ENCODE peak calls at places on chromosomes 12 and 14, in five cellular contexts. P is fibroblast of lung, U is cardiac fibroblast, M is AG09309, R is lower leg skin. V is an unnamed sample.

GRCh38 chr12:42865282-42865681 is 275.7 kb upstream of the PRICKLE1 start:
- DNase-seq in P (peak), R (no peak), M (no peak), U (no peak), V (no peak)

GRCh38 chr14:105072892-105073719 is 7.9 kb upstream of the GPR132 start:
- DNase-seq in P (no peak), R (no peak), U (no peak), M (no peak), V (no peak)

GRCh38 chr12:112354399-112354798 is 27.8 kb downstream of the HECTD4 start:
- DNase-seq in M (no peak), U (peak), P (no peak), R (no peak), V (no peak)

GRCh38 chr14:24179961-24180726 is 8.3 kb downstream of the REC8 start:
- DNase-seq in U (peak), R (no peak), P (peak), M (peak), V (peak)

GRCh38 chr12:44589697-44590096 is 286.4 kb downstream of the NELL2 start:
- DNase-seq in M (no peak), R (no peak), P (peak), U (no peak), V (no peak)

GRCh38 chr12:17456486-17456885 is 633.5 kb downstream of the RERGL start:
- DNase-seq in U (no peak), P (peak), R (no peak), M (no peak), V (no peak)

GRCh38 chr14:104886690-104887622 is 21.9 kb downstream of the CEP170B start:
- DNase-seq in U (no peak), P (no peak), R (no peak), M (no peak), V (no peak)

GRCh38 chr12:52630104-52630500 is 11.7 kb upstream of the KRT73 start:
- DNase-seq in P (no peak), U (no peak), M (no peak), R (no peak), V (no peak)

GRCh38 chr12:123089125-123089524 is 61.8 kb downstream of the PITPNM2 start:
- DNase-seq in P (no peak), R (no peak), M (no peak), U (no peak), V (no peak)

GRCh38 chr12:67394600-67394999 is 125.4 kb downstream of the CAND1 start:
- DNase-seq in P (peak), R (peak), U (peak), M (peak), V (peak)